ENCODE peak calls at places on chromosomes 12 and 14, in five cellular contexts. One of them, this sample, is unnamed.

GRCh38 chr12:108855284-108856169 is 1.9 kb downstream of the SSH1 start:
- DNase-seq in amniotic stem cell: no peak
- DNase-seq in kidney glomerular epithelial cell: peak
- DNase-seq in RWPE1: no peak
- DNase-seq in fibroblast of the conjunctiva: no peak
- DNase-seq in this sample: no peak

GRCh38 chr14:93231129-93231979 is 24.3 kb downstream of the UBR7 start:
- DNase-seq in RWPE1: peak
- DNase-seq in amniotic stem cell: no peak
- DNase-seq in fibroblast of the conjunctiva: no peak
- DNase-seq in kidney glomerular epithelial cell: no peak
- DNase-seq in this sample: peak

GRCh38 chr12:120110550-120111501 is 5.7 kb downstream of the RAB35 start:
- DNase-seq in kidney glomerular epithelial cell: no peak
- DNase-seq in RWPE1: no peak
- DNase-seq in amniotic stem cell: no peak
- DNase-seq in fibroblast of the conjunctiva: no peak
- DNase-seq in this sample: no peak

GRCh38 chr12:79725987-79726386 is 35.2 kb upstream of the PAWR start:
- DNase-seq in kidney glomerular epithelial cell: peak
- DNase-seq in amniotic stem cell: peak
- DNase-seq in RWPE1: peak
- DNase-seq in fibroblast of the conjunctiva: peak
- DNase-seq in this sample: peak

GRCh38 chr14:23056257-23056955 is 914 bp downstream of the CDH24 start:
- DNase-seq in amniotic stem cell: no peak
- DNase-seq in kidney glomerular epithelial cell: no peak
- DNase-seq in fibroblast of the conjunctiva: no peak
- DNase-seq in RWPE1: peak
- DNase-seq in this sample: no peak

GRCh38 chr14:85934123-85934885 is 404.4 kb downstream of the FLRT2 start:
- DNase-seq in RWPE1: peak
- DNase-seq in fibroblast of the conjunctiva: no peak
- DNase-seq in amniotic stem cell: no peak
- DNase-seq in kidney glomerular epithelial cell: no peak
- DNase-seq in this sample: no peak

GRCh38 chr14:41873379-41874034 is 266.8 kb downstream of the LRFN5 start:
- DNase-seq in RWPE1: no peak
- DNase-seq in kidney glomerular epithelial cell: no peak
- DNase-seq in fibroblast of the conjunctiva: peak
- DNase-seq in amniotic stem cell: no peak
- DNase-seq in this sample: no peak

GRCh38 chr12:32891526-32891925 is 5.1 kb downstream of the PKP2 start:
- DNase-seq in RWPE1: no peak
- DNase-seq in amniotic stem cell: no peak
- DNase-seq in fibroblast of the conjunctiva: no peak
- DNase-seq in kidney glomerular epithelial cell: no peak
- DNase-seq in this sample: no peak

GRCh38 chr12:49568442-49568776 is 467 bp upstream of the MCRS1 start:
- DNase-seq in RWPE1: no peak
- DNase-seq in fibroblast of the conjunctiva: no peak
- DNase-seq in kidney glomerular epithelial cell: no peak
- DNase-seq in amniotic stem cell: no peak
- DNase-seq in this sample: no peak

GRCh38 chr12:112937741-112938719 is at the start of gene OAS3:
- DNase-seq in amniotic stem cell: peak
- DNase-seq in fibroblast of the conjunctiva: peak
- DNase-seq in RWPE1: peak
- DNase-seq in kidney glomerular epithelial cell: peak
- DNase-seq in this sample: peak

GRCh38 chr12:91180577-91180976 is 2.0 kb downstream of the DCN start:
- DNase-seq in kidney glomerular epithelial cell: peak
- DNase-seq in amniotic stem cell: peak
- DNase-seq in fibroblast of the conjunctiva: peak
- DNase-seq in RWPE1: no peak
- DNase-seq in this sample: peak

GRCh38 chr12:132287391-132288238 is 41.8 kb downstream of the GALNT9 start:
- DNase-seq in fibroblast of the conjunctiva: no peak
- DNase-seq in kidney glomerular epithelial cell: no peak
- DNase-seq in amniotic stem cell: no peak
- DNase-seq in RWPE1: no peak
- DNase-seq in this sample: no peak

GRCh38 chr12:120584343-120585149 is 3.3 kb upstream of the POP5 start:
- DNase-seq in kidney glomerular epithelial cell: no peak
- DNase-seq in fibroblast of the conjunctiva: no peak
- DNase-seq in RWPE1: peak
- DNase-seq in amniotic stem cell: no peak
- DNase-seq in this sample: no peak

GRCh38 chr14:59310644-59311043 is 122.2 kb downstream of the DAAM1 start:
- DNase-seq in kidney glomerular epithelial cell: peak
- DNase-seq in amniotic stem cell: no peak
- DNase-seq in fibroblast of the conjunctiva: no peak
- DNase-seq in RWPE1: no peak
- DNase-seq in this sample: no peak

GRCh38 chr14:102590667-102591099 is 1.8 kb upstream of the RCOR1 start:
- DNase-seq in RWPE1: peak
- DNase-seq in kidney glomerular epithelial cell: no peak
- DNase-seq in amniotic stem cell: no peak
- DNase-seq in fibroblast of the conjunctiva: peak
- DNase-seq in this sample: no peak

GRCh38 chr12:100391856-100392255 is 35.0 kb downstream of the SLC17A8 start:
- DNase-seq in amniotic stem cell: no peak
- DNase-seq in fibroblast of the conjunctiva: no peak
- DNase-seq in kidney glomerular epithelial cell: peak
- DNase-seq in RWPE1: no peak
- DNase-seq in this sample: no peak

GRCh38 chr14:71103662-71104484 is 196.6 kb downstream of the PCNX1 start:
- DNase-seq in fibroblast of the conjunctiva: peak
- DNase-seq in amniotic stem cell: peak
- DNase-seq in RWPE1: peak
- DNase-seq in kidney glomerular epithelial cell: peak
- DNase-seq in this sample: no peak

GRCh38 chr14:24172261-24172860 is 481 bp downstream of the REC8 start:
- DNase-seq in fibroblast of the conjunctiva: no peak
- DNase-seq in amniotic stem cell: no peak
- DNase-seq in RWPE1: no peak
- DNase-seq in kidney glomerular epithelial cell: no peak
- DNase-seq in this sample: no peak

GRCh38 chr12:15852383-15852782 is 29.8 kb upstream of the STRAP start:
- DNase-seq in kidney glomerular epithelial cell: no peak
- DNase-seq in fibroblast of the conjunctiva: peak
- DNase-seq in amniotic stem cell: no peak
- DNase-seq in RWPE1: peak
- DNase-seq in this sample: no peak

GRCh38 chr12:48882325-48882687 is 16.6 kb upstream of the RND1 start:
- DNase-seq in kidney glomerular epithelial cell: peak
- DNase-seq in fibroblast of the conjunctiva: no peak
- DNase-seq in amniotic stem cell: no peak
- DNase-seq in RWPE1: no peak
- DNase-seq in this sample: no peak

GRCh38 chr12:79358716-79359341 is 331.9 kb downstream of the PAWR start:
- DNase-seq in RWPE1: no peak
- DNase-seq in amniotic stem cell: no peak
- DNase-seq in kidney glomerular epithelial cell: no peak
- DNase-seq in fibroblast of the conjunctiva: no peak
- DNase-seq in this sample: no peak

GRCh38 chr12:52323416-52324067 is 2.3 kb upstream of the KRT83 start:
- DNase-seq in fibroblast of the conjunctiva: no peak
- DNase-seq in amniotic stem cell: no peak
- DNase-seq in RWPE1: no peak
- DNase-seq in kidney glomerular epithelial cell: no peak
- DNase-seq in this sample: no peak

GRCh38 chr14:22565391-22565945 is 23.6 kb downstream of the DAD1 start:
- DNase-seq in amniotic stem cell: no peak
- DNase-seq in RWPE1: no peak
- DNase-seq in fibroblast of the conjunctiva: no peak
- DNase-seq in kidney glomerular epithelial cell: no peak
- DNase-seq in this sample: no peak

GRCh38 chr12:115584156-115584555 is 693.3 kb downstream of the MED13L start:
- DNase-seq in kidney glomerular epithelial cell: no peak
- DNase-seq in RWPE1: peak
- DNase-seq in amniotic stem cell: no peak
- DNase-seq in fibroblast of the conjunctiva: no peak
- DNase-seq in this sample: no peak

GRCh38 chr12:132419612-132420237 is 70.2 kb upstream of the FBRSL1 start:
- DNase-seq in fibroblast of the conjunctiva: no peak
- DNase-seq in RWPE1: no peak
- DNase-seq in amniotic stem cell: no peak
- DNase-seq in kidney glomerular epithelial cell: no peak
- DNase-seq in this sample: no peak

GRCh38 chr12:86117711-86118110 is 138.5 kb downstream of the MGAT4C start:
- DNase-seq in kidney glomerular epithelial cell: no peak
- DNase-seq in fibroblast of the conjunctiva: no peak
- DNase-seq in amniotic stem cell: no peak
- DNase-seq in RWPE1: no peak
- DNase-seq in this sample: no peak

GRCh38 chr14:73833530-73834257 is 17.9 kb upstream of the PTGR2 start:
- DNase-seq in amniotic stem cell: peak
- DNase-seq in RWPE1: no peak
- DNase-seq in kidney glomerular epithelial cell: peak
- DNase-seq in fibroblast of the conjunctiva: no peak
- DNase-seq in this sample: no peak